ENCODE peak calls at places on chromosomes 16 and 17, in nine cellular contexts. One of them, this sample, is unnamed.
A peak's percentile ranks its signal among the peaks of the same experiment; 100 is the strongest.

GRCh38 chr17:53420035-53420641 is 402.6 kb upstream of the KIF2B start:
- DNase-seq in A673: no peak
- DNase-seq in bronchial epithelial cell: peak; percentile 26
- DNase-seq in endothelial cell: no peak
- DNase-seq in pancreas: no peak
- DNase-seq in fibroblast of pulmonary artery: no peak
- DNase-seq in cardiac fibroblast: no peak
- DNase-seq in left ventricle myocardium inferior: no peak
- DNase-seq in suprapubic skin: no peak
- DNase-seq in this sample: no peak

GRCh38 chr17:31586946-31587345 is 195.5 kb downstream of the RAB11FIP4 start:
- DNase-seq in left ventricle myocardium inferior: no peak
- DNase-seq in pancreas: no peak
- DNase-seq in cardiac fibroblast: peak; percentile 56
- DNase-seq in A673: no peak
- DNase-seq in suprapubic skin: no peak
- DNase-seq in endothelial cell: no peak
- DNase-seq in fibroblast of pulmonary artery: peak; percentile 49
- DNase-seq in bronchial epithelial cell: no peak
- DNase-seq in this sample: no peak

GRCh38 chr17:32341141-32341856 is 674 bp downstream of the C17orf75 start:
- DNase-seq in pancreas: no peak
- DNase-seq in left ventricle myocardium inferior: no peak
- DNase-seq in suprapubic skin: no peak
- DNase-seq in A673: no peak
- DNase-seq in endothelial cell: no peak
- DNase-seq in bronchial epithelial cell: peak; percentile 47
- DNase-seq in fibroblast of pulmonary artery: no peak
- DNase-seq in cardiac fibroblast: peak; percentile 36
- DNase-seq in this sample: no peak

GRCh38 chr16:14460726-14461125 is 169.3 kb downstream of the PARN start:
- DNase-seq in bronchial epithelial cell: no peak
- DNase-seq in cardiac fibroblast: no peak
- DNase-seq in fibroblast of pulmonary artery: no peak
- DNase-seq in suprapubic skin: no peak
- DNase-seq in A673: no peak
- DNase-seq in left ventricle myocardium inferior: no peak
- DNase-seq in pancreas: no peak
- DNase-seq in endothelial cell: no peak
- DNase-seq in this sample: no peak

GRCh38 chr17:43768382-43768781 is 9.8 kb upstream of the SOST start:
- DNase-seq in suprapubic skin: no peak
- DNase-seq in bronchial epithelial cell: no peak
- DNase-seq in left ventricle myocardium inferior: peak; percentile 75
- DNase-seq in cardiac fibroblast: no peak
- DNase-seq in endothelial cell: no peak
- DNase-seq in pancreas: no peak
- DNase-seq in fibroblast of pulmonary artery: no peak
- DNase-seq in A673: no peak
- DNase-seq in this sample: no peak

GRCh38 chr17:55962931-55963378 is 190.3 kb upstream of the ANKFN1 start:
- DNase-seq in pancreas: no peak
- DNase-seq in left ventricle myocardium inferior: peak; percentile 20
- DNase-seq in cardiac fibroblast: no peak
- DNase-seq in bronchial epithelial cell: no peak
- DNase-seq in A673: no peak
- DNase-seq in suprapubic skin: no peak
- DNase-seq in fibroblast of pulmonary artery: no peak
- DNase-seq in endothelial cell: no peak
- DNase-seq in this sample: no peak

GRCh38 chr16:84007946-84008345 is 34.6 kb downstream of the SLC38A8 start:
- DNase-seq in left ventricle myocardium inferior: no peak
- DNase-seq in pancreas: no peak
- DNase-seq in cardiac fibroblast: no peak
- DNase-seq in endothelial cell: no peak
- DNase-seq in A673: no peak
- DNase-seq in fibroblast of pulmonary artery: no peak
- DNase-seq in bronchial epithelial cell: no peak
- DNase-seq in suprapubic skin: no peak
- DNase-seq in this sample: no peak

GRCh38 chr16:82363026-82363816 is 193.2 kb upstream of the MPHOSPH6 start:
- DNase-seq in endothelial cell: no peak
- DNase-seq in suprapubic skin: no peak
- DNase-seq in A673: no peak
- DNase-seq in fibroblast of pulmonary artery: no peak
- DNase-seq in bronchial epithelial cell: no peak
- DNase-seq in pancreas: no peak
- DNase-seq in left ventricle myocardium inferior: no peak
- DNase-seq in cardiac fibroblast: no peak
- DNase-seq in this sample: no peak

GRCh38 chr17:46818929-46819859 is 702 bp upstream of the WNT3 start:
- DNase-seq in left ventricle myocardium inferior: no peak
- DNase-seq in suprapubic skin: no peak
- DNase-seq in bronchial epithelial cell: no peak
- DNase-seq in fibroblast of pulmonary artery: no peak
- DNase-seq in cardiac fibroblast: no peak
- DNase-seq in pancreas: no peak
- DNase-seq in A673: no peak
- DNase-seq in endothelial cell: peak; percentile 59
- DNase-seq in this sample: no peak

GRCh38 chr17:28901866-28902818 is 737 bp downstream of the DHRS13 start:
- DNase-seq in suprapubic skin: no peak
- DNase-seq in fibroblast of pulmonary artery: no peak
- DNase-seq in pancreas: peak; percentile 60
- DNase-seq in cardiac fibroblast: no peak
- DNase-seq in endothelial cell: peak; percentile 54
- DNase-seq in A673: peak; percentile 67
- DNase-seq in bronchial epithelial cell: no peak
- DNase-seq in left ventricle myocardium inferior: peak; percentile 48
- DNase-seq in this sample: no peak

GRCh38 chr16:68823401-68823800 is 19.9 kb upstream of the TANGO6 start:
- DNase-seq in A673: peak; percentile 11
- DNase-seq in pancreas: no peak
- DNase-seq in left ventricle myocardium inferior: no peak
- DNase-seq in suprapubic skin: no peak
- DNase-seq in endothelial cell: no peak
- DNase-seq in bronchial epithelial cell: peak; percentile 35
- DNase-seq in fibroblast of pulmonary artery: peak; percentile 88
- DNase-seq in cardiac fibroblast: peak; percentile 94
- DNase-seq in this sample: no peak

GRCh38 chr16:88528902-88529318 is 41.3 kb upstream of the ZC3H18 start:
- DNase-seq in endothelial cell: no peak
- DNase-seq in left ventricle myocardium inferior: no peak
- DNase-seq in pancreas: peak; percentile 23
- DNase-seq in bronchial epithelial cell: no peak
- DNase-seq in suprapubic skin: no peak
- DNase-seq in cardiac fibroblast: no peak
- DNase-seq in fibroblast of pulmonary artery: no peak
- DNase-seq in A673: no peak
- DNase-seq in this sample: no peak

GRCh38 chr17:81519284-81520020 is 6.9 kb upstream of the ACTG1 start:
- DNase-seq in endothelial cell: no peak
- DNase-seq in left ventricle myocardium inferior: no peak
- DNase-seq in cardiac fibroblast: no peak
- DNase-seq in suprapubic skin: peak; percentile 74
- DNase-seq in A673: no peak
- DNase-seq in fibroblast of pulmonary artery: no peak
- DNase-seq in pancreas: peak; percentile 92
- DNase-seq in bronchial epithelial cell: peak; percentile 31
- DNase-seq in this sample: peak; percentile 57

GRCh38 chr16:5024632-5025031 is 9.1 kb downstream of the NAGPA start:
- DNase-seq in endothelial cell: no peak
- DNase-seq in fibroblast of pulmonary artery: peak; percentile 24
- DNase-seq in left ventricle myocardium inferior: no peak
- DNase-seq in bronchial epithelial cell: peak; percentile 68
- DNase-seq in suprapubic skin: no peak
- DNase-seq in A673: peak; percentile 39
- DNase-seq in cardiac fibroblast: peak; percentile 42
- DNase-seq in pancreas: no peak
- DNase-seq in this sample: no peak

GRCh38 chr17:50049636-50050035 is 6.3 kb upstream of the ITGA3 start:
- DNase-seq in pancreas: no peak
- DNase-seq in suprapubic skin: peak; percentile 36
- DNase-seq in bronchial epithelial cell: no peak
- DNase-seq in A673: peak; percentile 60
- DNase-seq in left ventricle myocardium inferior: no peak
- DNase-seq in cardiac fibroblast: no peak
- DNase-seq in fibroblast of pulmonary artery: no peak
- DNase-seq in endothelial cell: no peak
- DNase-seq in this sample: no peak

GRCh38 chr17:6713130-6713917 is at the start of gene SLC13A5:
- DNase-seq in suprapubic skin: no peak
- DNase-seq in pancreas: no peak
- DNase-seq in fibroblast of pulmonary artery: peak; percentile 38
- DNase-seq in bronchial epithelial cell: peak; percentile 4
- DNase-seq in cardiac fibroblast: peak; percentile 29
- DNase-seq in endothelial cell: peak; percentile 69
- DNase-seq in A673: peak; percentile 25
- DNase-seq in left ventricle myocardium inferior: no peak
- DNase-seq in this sample: no peak

GRCh38 chr17:31452101-31452500 is 60.6 kb downstream of the RAB11FIP4 start:
- DNase-seq in fibroblast of pulmonary artery: no peak
- DNase-seq in endothelial cell: no peak
- DNase-seq in A673: no peak
- DNase-seq in cardiac fibroblast: peak; percentile 11
- DNase-seq in left ventricle myocardium inferior: no peak
- DNase-seq in suprapubic skin: no peak
- DNase-seq in bronchial epithelial cell: peak; percentile 43
- DNase-seq in pancreas: no peak
- DNase-seq in this sample: no peak

GRCh38 chr17:76268991-76269981 is 4.1 kb downstream of the UBALD2 start:
- DNase-seq in suprapubic skin: no peak
- DNase-seq in left ventricle myocardium inferior: no peak
- DNase-seq in fibroblast of pulmonary artery: no peak
- DNase-seq in cardiac fibroblast: no peak
- DNase-seq in pancreas: no peak
- DNase-seq in endothelial cell: no peak
- DNase-seq in A673: no peak
- DNase-seq in bronchial epithelial cell: no peak
- DNase-seq in this sample: no peak

GRCh38 chr16:1335996-1336395 is 2.6 kb downstream of the BAIAP3 start:
- DNase-seq in fibroblast of pulmonary artery: no peak
- DNase-seq in pancreas: no peak
- DNase-seq in suprapubic skin: no peak
- DNase-seq in bronchial epithelial cell: no peak
- DNase-seq in A673: peak; percentile 56
- DNase-seq in left ventricle myocardium inferior: no peak
- DNase-seq in endothelial cell: no peak
- DNase-seq in cardiac fibroblast: no peak
- DNase-seq in this sample: no peak
- TF ChIP-seq CTCF in fibroblast of pulmonary artery: no peak
- TF ChIP-seq CTCF in pancreas: no peak
- TF ChIP-seq CTCF in suprapubic skin: no peak
- TF ChIP-seq CTCF in bronchial epithelial cell: no peak
- TF ChIP-seq CTCF in A673: peak; percentile 17
- TF ChIP-seq CTCF in left ventricle myocardium inferior: no peak
- TF ChIP-seq CTCF in endothelial cell: no peak
- TF ChIP-seq CTCF in cardiac fibroblast: no peak
- TF ChIP-seq CTCF in this sample: no peak

GRCh38 chr17:4249452-4250029 is 14.2 kb downstream of the ANKFY1 start:
- DNase-seq in cardiac fibroblast: peak; percentile 68
- DNase-seq in A673: peak; percentile 55
- DNase-seq in pancreas: no peak
- DNase-seq in fibroblast of pulmonary artery: peak; percentile 66
- DNase-seq in left ventricle myocardium inferior: no peak
- DNase-seq in bronchial epithelial cell: peak; percentile 38
- DNase-seq in endothelial cell: no peak
- DNase-seq in suprapubic skin: no peak
- DNase-seq in this sample: no peak
- TF ChIP-seq CTCF in cardiac fibroblast: peak; percentile 51
- TF ChIP-seq CTCF in A673: peak; percentile 68
- TF ChIP-seq CTCF in pancreas: peak; percentile 20
- TF ChIP-seq CTCF in fibroblast of pulmonary artery: peak; percentile 60
- TF ChIP-seq CTCF in left ventricle myocardium inferior: peak; percentile 59
- TF ChIP-seq CTCF in bronchial epithelial cell: peak; percentile 52
- TF ChIP-seq CTCF in endothelial cell: peak; percentile 76
- TF ChIP-seq CTCF in suprapubic skin: peak; percentile 8
- TF ChIP-seq CTCF in this sample: peak; percentile 63

DNA sequence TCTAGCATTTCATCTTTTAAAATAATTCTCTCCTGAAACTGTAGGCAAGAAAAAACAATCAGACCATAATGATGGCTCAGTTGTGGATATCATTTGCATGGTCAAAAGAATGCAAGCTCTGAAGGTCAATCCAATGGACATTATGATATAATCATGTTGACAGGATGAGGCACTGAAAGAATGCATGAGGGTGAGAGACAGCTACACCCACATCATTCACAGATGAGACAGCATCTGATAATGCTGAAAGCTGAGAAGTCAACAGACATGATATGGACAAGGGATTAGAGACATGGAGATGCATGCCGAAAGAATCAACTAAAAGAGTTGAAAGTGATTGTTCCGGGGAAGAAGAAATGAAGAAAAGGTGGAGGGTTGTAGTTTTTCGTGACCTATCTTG is 346.4 kb upstream of the CDH5 start:
- DNase-seq in bronchial epithelial cell: peak; percentile 18
- DNase-seq in A673: no peak
- DNase-seq in suprapubic skin: no peak
- DNase-seq in pancreas: no peak
- DNase-seq in endothelial cell: no peak
- DNase-seq in left ventricle myocardium inferior: no peak
- DNase-seq in cardiac fibroblast: peak; percentile 9
- DNase-seq in fibroblast of pulmonary artery: no peak
- DNase-seq in this sample: no peak
- TF ChIP-seq CTCF in bronchial epithelial cell: no peak
- TF ChIP-seq CTCF in A673: no peak
- TF ChIP-seq CTCF in suprapubic skin: no peak
- TF ChIP-seq CTCF in pancreas: no peak
- TF ChIP-seq CTCF in endothelial cell: no peak
- TF ChIP-seq CTCF in left ventricle myocardium inferior: no peak
- TF ChIP-seq CTCF in cardiac fibroblast: no peak
- TF ChIP-seq CTCF in fibroblast of pulmonary artery: no peak
- TF ChIP-seq CTCF in this sample: no peak

GRCh38 chr17:35596530-35597233 is 9.6 kb downstream of the AP2B1 start:
- DNase-seq in pancreas: peak; percentile 27
- DNase-seq in cardiac fibroblast: no peak
- DNase-seq in fibroblast of pulmonary artery: no peak
- DNase-seq in left ventricle myocardium inferior: no peak
- DNase-seq in A673: no peak
- DNase-seq in suprapubic skin: no peak
- DNase-seq in bronchial epithelial cell: no peak
- DNase-seq in endothelial cell: peak; percentile 69
- DNase-seq in this sample: no peak
- TF ChIP-seq CTCF in pancreas: no peak
- TF ChIP-seq CTCF in cardiac fibroblast: no peak
- TF ChIP-seq CTCF in fibroblast of pulmonary artery: no peak
- TF ChIP-seq CTCF in left ventricle myocardium inferior: no peak
- TF ChIP-seq CTCF in A673: peak; percentile 11
- TF ChIP-seq CTCF in suprapubic skin: no peak
- TF ChIP-seq CTCF in bronchial epithelial cell: peak; percentile 8
- TF ChIP-seq CTCF in endothelial cell: peak; percentile 77
- TF ChIP-seq CTCF in this sample: no peak